ENCODE peak calls at places on chromosomes 4 and X, in seven cellular contexts. D is NCI-H146; U is CD8-positive, alpha-beta memory T cell; L is hippocampal formation; H is stomach; P is frontal cortex; G is heart right ventricle. W is an unnamed sample.

GRCh38 chrX:2933125-2933900 is 4.2 kb upstream of the ARSD start:
- DNase-seq in D (no peak), U (no peak), L (no peak), H (no peak), P (no peak), G (no peak), W (no peak)

GRCh38 chr4:173801876-173802713 is 272.1 kb upstream of the HAND2 start:
- DNase-seq in D (no peak), U (no peak), L (no peak), H (no peak), P (no peak), G (no peak), W (peak; percentile 28)

GRCh38 chr4:122602277-122603142 is 18.4 kb downstream of the IL21 start:
- DNase-seq in D (no peak), U (no peak), L (peak; percentile 55), H (no peak), P (no peak), G (no peak), W (peak; percentile 50)

GRCh38 chrX:40175416-40176255 is 77.9 kb upstream of the BCOR start:
- DNase-seq in D (peak; percentile 79), U (peak; percentile 81), L (no peak), H (peak; percentile 65), P (no peak), G (peak; percentile 77), W (peak; percentile 50)

GRCh38 chr4:109969909-109970308 is 57.2 kb downstream of the EGF start:
- DNase-seq in D (no peak), U (no peak), L (peak; percentile 3), H (no peak), P (no peak), G (no peak), W (no peak)

GRCh38 chr4:131426023-131426758 is 1722.9 kb upstream of the PCDH10 start:
- DNase-seq in D (no peak), U (no peak), L (no peak), H (no peak), P (no peak), G (no peak), W (peak; percentile 5)

GRCh38 chr4:150664935-150665334 is 83.0 kb downstream of the MAB21L2 start:
- DNase-seq in D (no peak), U (no peak), L (no peak), H (no peak), P (no peak), G (no peak), W (peak; percentile 13)

GRCh38 chr4:139550724-139551429 is 5.1 kb downstream of the SETD7 start:
- DNase-seq in D (no peak), U (no peak), L (no peak), H (no peak), P (no peak), G (no peak), W (no peak)

GRCh38 chr4:93764647-93765246 is 63.8 kb upstream of the ATOH1 start:
- DNase-seq in D (peak; percentile 11), U (no peak), L (peak; percentile 56), H (no peak), P (peak; percentile 22), G (no peak), W (peak; percentile 29)

GRCh38 chrX:2266445-2267349 is 234.1 kb downstream of the DHRSX start:
- DNase-seq in D (no peak), U (peak; percentile 16), L (no peak), H (no peak), P (no peak), G (no peak), W (no peak)

GRCh38 chr4:7261174-7261573 is 68.8 kb downstream of the SORCS2 start:
- DNase-seq in D (no peak), U (no peak), L (no peak), H (no peak), P (no peak), G (no peak), W (no peak)

GRCh38 chr4:6909970-6910339 is 329 bp downstream of the TBC1D14 start:
- DNase-seq in D (peak; percentile 67), U (no peak), L (no peak), H (no peak), P (no peak), G (peak; percentile 43), W (no peak)

GRCh38 chr4:82469776-82470345 is 39.5 kb downstream of the ENOPH1 start:
- DNase-seq in D (peak; percentile 17), U (no peak), L (peak; percentile 49), H (no peak), P (no peak), G (no peak), W (peak; percentile 50)

GRCh38 chrX:100494974-100495373 is 84.9 kb upstream of the PCDH19 start:
- DNase-seq in D (no peak), U (no peak), L (no peak), H (no peak), P (no peak), G (no peak), W (no peak)

W was measured in HCEC 1CT.